ENCODE peak calls at places on chromosomes 3 and 15, in six cellular contexts. One of them, this sample, is unnamed.

GRCh38 chr3:131082246-131082645 is 55.6 kb downstream of the NEK11 start:
- DNase-seq in ovary: no peak
- DNase-seq in A673: no peak
- DNase-seq in mucosa of descending colon: no peak
- DNase-seq in heart left ventricle: no peak
- DNase-seq in A549: no peak
- DNase-seq in this sample: no peak

GRCh38 chr15:28191832-28192231 is 92.7 kb upstream of the OCA2 start:
- DNase-seq in ovary: peak
- DNase-seq in A673: no peak
- DNase-seq in mucosa of descending colon: peak
- DNase-seq in heart left ventricle: peak
- DNase-seq in A549: peak
- DNase-seq in this sample: peak

GRCh38 chr15:91055548-91056331 is 33.3 kb upstream of the VPS33B start:
- DNase-seq in ovary: no peak
- DNase-seq in A673: peak
- DNase-seq in mucosa of descending colon: peak
- DNase-seq in heart left ventricle: peak
- DNase-seq in A549: peak
- DNase-seq in this sample: peak

GRCh38 chr3:14921811-14922705 is 25.3 kb upstream of the NR2C2 start:
- DNase-seq in ovary: no peak
- DNase-seq in A673: no peak
- DNase-seq in mucosa of descending colon: no peak
- DNase-seq in heart left ventricle: no peak
- DNase-seq in A549: no peak
- DNase-seq in this sample: no peak

GRCh38 chr3:47028667-47029066 is 49.2 kb downstream of the NBEAL2 start:
- DNase-seq in ovary: no peak
- DNase-seq in A673: no peak
- DNase-seq in mucosa of descending colon: no peak
- DNase-seq in heart left ventricle: no peak
- DNase-seq in A549: no peak
- DNase-seq in this sample: no peak

GRCh38 chr15:74613953-74614743 is 1.5 kb upstream of the CLK3 start:
- DNase-seq in ovary: no peak
- DNase-seq in A673: no peak
- DNase-seq in mucosa of descending colon: peak
- DNase-seq in heart left ventricle: no peak
- DNase-seq in A549: no peak
- DNase-seq in this sample: no peak

GRCh38 chr15:77944002-77944867 is 133.3 kb downstream of the TBC1D2B start:
- DNase-seq in ovary: peak
- DNase-seq in A673: peak
- DNase-seq in mucosa of descending colon: peak
- DNase-seq in heart left ventricle: peak
- DNase-seq in A549: peak
- DNase-seq in this sample: peak

GRCh38 chr3:31758342-31758741 is 222.7 kb downstream of the OSBPL10 start:
- DNase-seq in ovary: no peak
- DNase-seq in A673: no peak
- DNase-seq in mucosa of descending colon: no peak
- DNase-seq in heart left ventricle: no peak
- DNase-seq in A549: no peak
- DNase-seq in this sample: no peak

GRCh38 chr15:80801891-80802680 is 22.9 kb downstream of the CEMIP start:
- DNase-seq in ovary: no peak
- DNase-seq in A673: no peak
- DNase-seq in mucosa of descending colon: peak
- DNase-seq in heart left ventricle: peak
- DNase-seq in A549: no peak
- DNase-seq in this sample: no peak

GRCh38 chr3:167996514-167996913 is 99.2 kb downstream of the GOLIM4 start:
- DNase-seq in ovary: no peak
- DNase-seq in A673: no peak
- DNase-seq in mucosa of descending colon: no peak
- DNase-seq in heart left ventricle: no peak
- DNase-seq in A549: no peak
- DNase-seq in this sample: no peak

GRCh38 chr3:10547841-10548783 is 42.7 kb upstream of the ATP2B2 start:
- DNase-seq in ovary: no peak
- DNase-seq in A673: no peak
- DNase-seq in mucosa of descending colon: no peak
- DNase-seq in heart left ventricle: no peak
- DNase-seq in A549: no peak
- DNase-seq in this sample: no peak

GRCh38 chr15:31975446-31976229 is 54.7 kb upstream of the CHRNA7 start:
- DNase-seq in ovary: no peak
- DNase-seq in A673: peak
- DNase-seq in mucosa of descending colon: peak
- DNase-seq in heart left ventricle: no peak
- DNase-seq in A549: peak
- DNase-seq in this sample: peak

GRCh38 chr15:87735536-87735935 is 521.0 kb downstream of the NTRK3 start:
- DNase-seq in ovary: no peak
- DNase-seq in A673: no peak
- DNase-seq in mucosa of descending colon: no peak
- DNase-seq in heart left ventricle: peak
- DNase-seq in A549: no peak
- DNase-seq in this sample: no peak

GRCh38 chr3:41209646-41210045 is 10.3 kb downstream of the CTNNB1 start:
- DNase-seq in ovary: no peak
- DNase-seq in A673: no peak
- DNase-seq in mucosa of descending colon: no peak
- DNase-seq in heart left ventricle: no peak
- DNase-seq in A549: no peak
- DNase-seq in this sample: no peak

GRCh38 chr3:16801698-16802097 is 83.1 kb upstream of the PLCL2 start:
- DNase-seq in ovary: no peak
- DNase-seq in A673: no peak
- DNase-seq in mucosa of descending colon: no peak
- DNase-seq in heart left ventricle: no peak
- DNase-seq in A549: no peak
- DNase-seq in this sample: no peak

GRCh38 chr3:78204977-78205376 is 1165.1 kb downstream of the ROBO2 start:
- DNase-seq in ovary: no peak
- DNase-seq in A673: peak
- DNase-seq in mucosa of descending colon: no peak
- DNase-seq in heart left ventricle: no peak
- DNase-seq in A549: no peak
- DNase-seq in this sample: peak

GRCh38 chr15:89381330-89381729 is 46.7 kb upstream of the POLG start:
- DNase-seq in ovary: no peak
- DNase-seq in A673: no peak
- DNase-seq in mucosa of descending colon: no peak
- DNase-seq in heart left ventricle: no peak
- DNase-seq in A549: no peak
- DNase-seq in this sample: no peak

GRCh38 chr15:70708839-70709238 is 54.5 kb downstream of the UACA start:
- DNase-seq in ovary: no peak
- DNase-seq in A673: peak
- DNase-seq in mucosa of descending colon: no peak
- DNase-seq in heart left ventricle: no peak
- DNase-seq in A549: no peak
- DNase-seq in this sample: no peak

GRCh38 chr15:77905301-77905920 is 172.1 kb downstream of the TBC1D2B start:
- DNase-seq in ovary: peak
- DNase-seq in A673: no peak
- DNase-seq in mucosa of descending colon: no peak
- DNase-seq in heart left ventricle: peak
- DNase-seq in A549: no peak
- DNase-seq in this sample: no peak

GRCh38 chr3:138389841-138390581 is 41.6 kb downstream of the MRAS start:
- DNase-seq in ovary: peak
- DNase-seq in A673: peak
- DNase-seq in mucosa of descending colon: no peak
- DNase-seq in heart left ventricle: peak
- DNase-seq in A549: peak
- DNase-seq in this sample: peak

GRCh38 chr3:107525101-107525953 is 2.6 kb downstream of the BBX start:
- DNase-seq in ovary: peak
- DNase-seq in A673: peak
- DNase-seq in mucosa of descending colon: peak
- DNase-seq in heart left ventricle: peak
- DNase-seq in A549: peak
- DNase-seq in this sample: peak

GRCh38 chr15:42020713-42021273 is at the start of gene PLA2G4E:
- DNase-seq in ovary: no peak
- DNase-seq in A673: no peak
- DNase-seq in mucosa of descending colon: no peak
- DNase-seq in heart left ventricle: no peak
- DNase-seq in A549: no peak
- DNase-seq in this sample: no peak
- H3K4me3 ChIP-seq in ovary: no peak
- H3K4me3 ChIP-seq in A673: no peak
- H3K4me3 ChIP-seq in mucosa of descending colon: no peak
- H3K4me3 ChIP-seq in heart left ventricle: no peak
- H3K4me3 ChIP-seq in A549: no peak
- H3K4me3 ChIP-seq in this sample: no peak

GRCh38 chr3:66483006-66483928 is 17.6 kb downstream of the LRIG1 start:
- DNase-seq in ovary: peak
- DNase-seq in A673: no peak
- DNase-seq in mucosa of descending colon: no peak
- DNase-seq in heart left ventricle: peak
- DNase-seq in A549: no peak
- DNase-seq in this sample: peak
- H3K4me3 ChIP-seq in ovary: no peak
- H3K4me3 ChIP-seq in A673: no peak
- H3K4me3 ChIP-seq in mucosa of descending colon: no peak
- H3K4me3 ChIP-seq in heart left ventricle: no peak
- H3K4me3 ChIP-seq in A549: no peak
- H3K4me3 ChIP-seq in this sample: no peak

GRCh38 chr15:72201346-72202029 is 3.9 kb upstream of the GRAMD2A start:
- DNase-seq in ovary: no peak
- DNase-seq in A673: no peak
- DNase-seq in mucosa of descending colon: no peak
- DNase-seq in heart left ventricle: no peak
- DNase-seq in A549: no peak
- DNase-seq in this sample: no peak
- H3K4me3 ChIP-seq in ovary: no peak
- H3K4me3 ChIP-seq in A673: no peak
- H3K4me3 ChIP-seq in mucosa of descending colon: no peak
- H3K4me3 ChIP-seq in heart left ventricle: no peak
- H3K4me3 ChIP-seq in A549: no peak
- H3K4me3 ChIP-seq in this sample: no peak

DNA sequence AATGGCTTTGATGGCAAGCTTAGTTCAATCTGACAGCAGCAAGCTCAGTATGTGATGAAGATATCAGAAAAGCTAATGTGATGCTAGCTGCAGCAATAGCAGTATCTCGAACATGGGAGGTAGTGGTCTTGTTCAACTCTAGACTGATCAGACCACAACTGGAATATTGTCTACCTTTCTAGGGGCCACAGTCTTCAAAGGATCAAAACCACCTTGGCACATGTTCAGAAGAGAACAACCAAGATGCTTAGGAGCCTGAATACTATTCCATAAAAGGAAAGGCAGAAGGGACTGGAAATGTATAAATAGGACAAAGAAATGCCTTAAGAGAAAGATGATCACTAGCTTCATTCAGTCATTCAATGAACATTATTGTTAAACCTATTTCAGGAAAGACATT is 2.3 kb downstream of the C3orf70 start:
- DNase-seq in ovary: no peak
- DNase-seq in A673: no peak
- DNase-seq in mucosa of descending colon: no peak
- DNase-seq in heart left ventricle: no peak
- DNase-seq in A549: no peak
- DNase-seq in this sample: no peak
- H3K4me3 ChIP-seq in ovary: no peak
- H3K4me3 ChIP-seq in A673: no peak
- H3K4me3 ChIP-seq in mucosa of descending colon: no peak
- H3K4me3 ChIP-seq in heart left ventricle: no peak
- H3K4me3 ChIP-seq in A549: no peak
- H3K4me3 ChIP-seq in this sample: no peak

GRCh38 chr3:190117995-190118394 is 2.7 kb downstream of the P3H2 start:
- DNase-seq in ovary: no peak
- DNase-seq in A673: no peak
- DNase-seq in mucosa of descending colon: no peak
- DNase-seq in heart left ventricle: no peak
- DNase-seq in A549: no peak
- DNase-seq in this sample: no peak
- H3K4me3 ChIP-seq in ovary: no peak
- H3K4me3 ChIP-seq in A673: no peak
- H3K4me3 ChIP-seq in mucosa of descending colon: no peak
- H3K4me3 ChIP-seq in heart left ventricle: no peak
- H3K4me3 ChIP-seq in A549: peak
- H3K4me3 ChIP-seq in this sample: no peak

GRCh38 chr3:53167418-53168174 is 6.6 kb downstream of the PRKCD start:
- DNase-seq in ovary: no peak
- DNase-seq in A673: no peak
- DNase-seq in mucosa of descending colon: no peak
- DNase-seq in heart left ventricle: no peak
- DNase-seq in A549: no peak
- DNase-seq in this sample: peak

GRCh38 chr3:53169832-53170324 is 8.9 kb downstream of the PRKCD start:
- DNase-seq in ovary: no peak
- DNase-seq in A673: no peak
- DNase-seq in mucosa of descending colon: no peak
- DNase-seq in heart left ventricle: no peak
- DNase-seq in A549: no peak
- DNase-seq in this sample: no peak

GRCh38 chr3:53170325-53171108 is 9.5 kb downstream of the PRKCD start:
- DNase-seq in ovary: no peak
- DNase-seq in A673: no peak
- DNase-seq in mucosa of descending colon: no peak
- DNase-seq in heart left ventricle: peak
- DNase-seq in A549: no peak
- DNase-seq in this sample: no peak

GRCh38 chr3:53168175-53168923 is 7.3 kb downstream of the PRKCD start:
- DNase-seq in ovary: no peak
- DNase-seq in A673: no peak
- DNase-seq in mucosa of descending colon: no peak
- DNase-seq in heart left ventricle: peak
- DNase-seq in A549: no peak
- DNase-seq in this sample: no peak

GRCh38 chr3:53169045-53169831 is 8.2 kb downstream of the PRKCD start:
- DNase-seq in ovary: no peak
- DNase-seq in A673: no peak
- DNase-seq in mucosa of descending colon: no peak
- DNase-seq in heart left ventricle: no peak
- DNase-seq in A549: no peak
- DNase-seq in this sample: peak
- H3K4me3 ChIP-seq in ovary: no peak
- H3K4me3 ChIP-seq in A673: no peak
- H3K4me3 ChIP-seq in mucosa of descending colon: no peak
- H3K4me3 ChIP-seq in heart left ventricle: no peak
- H3K4me3 ChIP-seq in A549: no peak
- H3K4me3 ChIP-seq in this sample: no peak